ENCODE peak calls at places on chromosomes 11 and 22, in six cellular contexts. One of them, this sample, is unnamed.
A peak's percentile ranks its signal among the peaks of the same experiment; 100 is the strongest.

GRCh38 chr11:71244116-71244815 is 8.1 kb downstream of the SHANK2 start:
- DNase-seq in memory B cell: no peak
- DNase-seq in GOT3: no peak
- DNase-seq in posterior vena cava: peak; percentile 73
- DNase-seq in left cardiac atrium: no peak
- DNase-seq in activated CD4-positive, alpha-beta T cell treated with anti-CD3 and anti-CD28 coated beads, Interleukin-2, amount 50 U/mL, for 1 hour: no peak
- DNase-seq in this sample: no peak

GRCh38 chr11:70525006-70525405 is 126.7 kb downstream of the CTTN start:
- DNase-seq in memory B cell: no peak
- DNase-seq in GOT3: no peak
- DNase-seq in posterior vena cava: no peak
- DNase-seq in left cardiac atrium: no peak
- DNase-seq in activated CD4-positive, alpha-beta T cell treated with anti-CD3 and anti-CD28 coated beads, Interleukin-2, amount 50 U/mL, for 1 hour: no peak
- DNase-seq in this sample: no peak

GRCh38 chr11:43866520-43866919 is 14.1 kb upstream of the ALKBH3 start:
- DNase-seq in memory B cell: no peak
- DNase-seq in GOT3: no peak
- DNase-seq in posterior vena cava: no peak
- DNase-seq in left cardiac atrium: no peak
- DNase-seq in activated CD4-positive, alpha-beta T cell treated with anti-CD3 and anti-CD28 coated beads, Interleukin-2, amount 50 U/mL, for 1 hour: no peak
- DNase-seq in this sample: no peak

GRCh38 chr11:58286249-58286648 is 18.2 kb upstream of the OR10W1 start:
- DNase-seq in memory B cell: no peak
- DNase-seq in GOT3: no peak
- DNase-seq in posterior vena cava: no peak
- DNase-seq in left cardiac atrium: no peak
- DNase-seq in activated CD4-positive, alpha-beta T cell treated with anti-CD3 and anti-CD28 coated beads, Interleukin-2, amount 50 U/mL, for 1 hour: no peak
- DNase-seq in this sample: no peak

GRCh38 chr22:33126881-33127280 is 68.7 kb upstream of the SYN3 start:
- DNase-seq in memory B cell: no peak
- DNase-seq in GOT3: no peak
- DNase-seq in posterior vena cava: no peak
- DNase-seq in left cardiac atrium: no peak
- DNase-seq in activated CD4-positive, alpha-beta T cell treated with anti-CD3 and anti-CD28 coated beads, Interleukin-2, amount 50 U/mL, for 1 hour: no peak
- DNase-seq in this sample: peak; percentile 62

GRCh38 chr11:1829039-1829820 is 5.6 kb upstream of the SYT8 start:
- DNase-seq in memory B cell: peak; percentile 10
- DNase-seq in GOT3: no peak
- DNase-seq in posterior vena cava: peak; percentile 74
- DNase-seq in left cardiac atrium: no peak
- DNase-seq in activated CD4-positive, alpha-beta T cell treated with anti-CD3 and anti-CD28 coated beads, Interleukin-2, amount 50 U/mL, for 1 hour: no peak
- DNase-seq in this sample: no peak

GRCh38 chr11:71525938-71526495 is 1.1 kb upstream of the KRTAP5-7 start:
- DNase-seq in memory B cell: no peak
- DNase-seq in GOT3: no peak
- DNase-seq in posterior vena cava: no peak
- DNase-seq in left cardiac atrium: no peak
- DNase-seq in activated CD4-positive, alpha-beta T cell treated with anti-CD3 and anti-CD28 coated beads, Interleukin-2, amount 50 U/mL, for 1 hour: no peak
- DNase-seq in this sample: no peak

GRCh38 chr11:3152471-3153110 is 12.5 kb downstream of the OSBPL5 start:
- DNase-seq in memory B cell: no peak
- DNase-seq in GOT3: no peak
- DNase-seq in posterior vena cava: no peak
- DNase-seq in left cardiac atrium: no peak
- DNase-seq in activated CD4-positive, alpha-beta T cell treated with anti-CD3 and anti-CD28 coated beads, Interleukin-2, amount 50 U/mL, for 1 hour: no peak
- DNase-seq in this sample: no peak

GRCh38 chr11:2190670-2191471 is 19.3 kb upstream of the TH start:
- DNase-seq in memory B cell: no peak
- DNase-seq in GOT3: no peak
- DNase-seq in posterior vena cava: no peak
- DNase-seq in left cardiac atrium: no peak
- DNase-seq in activated CD4-positive, alpha-beta T cell treated with anti-CD3 and anti-CD28 coated beads, Interleukin-2, amount 50 U/mL, for 1 hour: no peak
- DNase-seq in this sample: peak; percentile 93

GRCh38 chr11:66419825-66420224 is 1.0 kb upstream of the NPAS4 start:
- DNase-seq in memory B cell: no peak
- DNase-seq in GOT3: no peak
- DNase-seq in posterior vena cava: no peak
- DNase-seq in left cardiac atrium: no peak
- DNase-seq in activated CD4-positive, alpha-beta T cell treated with anti-CD3 and anti-CD28 coated beads, Interleukin-2, amount 50 U/mL, for 1 hour: no peak
- DNase-seq in this sample: peak; percentile 53

GRCh38 chr22:47038206-47038835 is 275.9 kb downstream of the TBC1D22A start:
- DNase-seq in memory B cell: no peak
- DNase-seq in GOT3: no peak
- DNase-seq in posterior vena cava: peak; percentile 64
- DNase-seq in left cardiac atrium: no peak
- DNase-seq in activated CD4-positive, alpha-beta T cell treated with anti-CD3 and anti-CD28 coated beads, Interleukin-2, amount 50 U/mL, for 1 hour: no peak
- DNase-seq in this sample: no peak

GRCh38 chr11:117518455-117518854 is 190.8 kb downstream of the CEP164 start:
- DNase-seq in memory B cell: no peak
- DNase-seq in GOT3: no peak
- DNase-seq in posterior vena cava: no peak
- DNase-seq in left cardiac atrium: no peak
- DNase-seq in activated CD4-positive, alpha-beta T cell treated with anti-CD3 and anti-CD28 coated beads, Interleukin-2, amount 50 U/mL, for 1 hour: no peak
- DNase-seq in this sample: no peak

This sample was measured in NCI-H146.